ENCODE peak calls at places on chromosomes 1 and 21, in seven cellular contexts. One of them, this sample, is unnamed.
A peak's percentile ranks its signal among the peaks of the same experiment; 100 is the strongest.

GRCh38 chr1:51284487-51284954 is 45.8 kb downstream of the TTC39A start:
- DNase-seq in CD8-positive, alpha-beta T cell: no peak
- DNase-seq in pancreas: peak; percentile 54
- DNase-seq in body of pancreas: peak; percentile 58
- DNase-seq in MM.1S: no peak
- DNase-seq in AG04450: no peak
- DNase-seq in GM12865: peak; percentile 60
- DNase-seq in this sample: peak; percentile 62

GRCh38 chr1:66503841-66504470 is 30.0 kb upstream of the SGIP1 start:
- DNase-seq in CD8-positive, alpha-beta T cell: no peak
- DNase-seq in pancreas: no peak
- DNase-seq in body of pancreas: peak; percentile 21
- DNase-seq in MM.1S: peak; percentile 61
- DNase-seq in AG04450: no peak
- DNase-seq in GM12865: peak; percentile 66
- DNase-seq in this sample: peak; percentile 29

GRCh38 chr21:39313042-39313456 is 383 bp downstream of the BRWD1 start:
- DNase-seq in CD8-positive, alpha-beta T cell: no peak
- DNase-seq in pancreas: peak; percentile 31
- DNase-seq in body of pancreas: peak; percentile 45
- DNase-seq in MM.1S: no peak
- DNase-seq in AG04450: no peak
- DNase-seq in GM12865: peak; percentile 31
- DNase-seq in this sample: peak; percentile 43

GRCh38 chr1:231603598-231604275 is 22.9 kb upstream of the DISC1 start:
- DNase-seq in CD8-positive, alpha-beta T cell: peak; percentile 66
- DNase-seq in pancreas: peak; percentile 5
- DNase-seq in body of pancreas: peak; percentile 27
- DNase-seq in MM.1S: peak; percentile 84
- DNase-seq in AG04450: no peak
- DNase-seq in GM12865: peak; percentile 58
- DNase-seq in this sample: peak; percentile 43

GRCh38 chr21:43359081-43359822 is 67.7 kb downstream of the SIK1 start:
- DNase-seq in CD8-positive, alpha-beta T cell: no peak
- DNase-seq in pancreas: no peak
- DNase-seq in body of pancreas: no peak
- DNase-seq in MM.1S: no peak
- DNase-seq in AG04450: no peak
- DNase-seq in GM12865: no peak
- DNase-seq in this sample: no peak

GRCh38 chr1:13949571-13949970 is 249.6 kb downstream of the PRDM2 start:
- DNase-seq in CD8-positive, alpha-beta T cell: no peak
- DNase-seq in pancreas: no peak
- DNase-seq in body of pancreas: no peak
- DNase-seq in MM.1S: no peak
- DNase-seq in AG04450: no peak
- DNase-seq in GM12865: no peak
- DNase-seq in this sample: no peak

GRCh38 chr1:22784317-22784716 is 73.7 kb downstream of the EPHB2 start:
- DNase-seq in CD8-positive, alpha-beta T cell: no peak
- DNase-seq in pancreas: no peak
- DNase-seq in body of pancreas: no peak
- DNase-seq in MM.1S: no peak
- DNase-seq in AG04450: no peak
- DNase-seq in GM12865: no peak
- DNase-seq in this sample: no peak

GRCh38 chr1:118960026-118960561 is 28.0 kb downstream of the TBX15 start:
- DNase-seq in CD8-positive, alpha-beta T cell: no peak
- DNase-seq in pancreas: no peak
- DNase-seq in body of pancreas: no peak
- DNase-seq in MM.1S: peak; percentile 72
- DNase-seq in AG04450: no peak
- DNase-seq in GM12865: peak; percentile 60
- DNase-seq in this sample: no peak

GRCh38 chr1:85936057-85936456 is 220.5 kb downstream of the COL24A1 start:
- DNase-seq in CD8-positive, alpha-beta T cell: no peak
- DNase-seq in pancreas: no peak
- DNase-seq in body of pancreas: no peak
- DNase-seq in MM.1S: no peak
- DNase-seq in AG04450: no peak
- DNase-seq in GM12865: no peak
- DNase-seq in this sample: no peak

GRCh38 chr1:33640114-33640660 is 167.7 kb downstream of the ZSCAN20 start:
- DNase-seq in CD8-positive, alpha-beta T cell: peak; percentile 5
- DNase-seq in pancreas: no peak
- DNase-seq in body of pancreas: no peak
- DNase-seq in MM.1S: no peak
- DNase-seq in AG04450: peak; percentile 53
- DNase-seq in GM12865: no peak
- DNase-seq in this sample: no peak

GRCh38 chr1:57188169-57188568 is 222.4 kb upstream of the C8B start:
- DNase-seq in CD8-positive, alpha-beta T cell: no peak
- DNase-seq in pancreas: no peak
- DNase-seq in body of pancreas: no peak
- DNase-seq in MM.1S: no peak
- DNase-seq in AG04450: no peak
- DNase-seq in GM12865: no peak
- DNase-seq in this sample: no peak

GRCh38 chr1:189803364-189803763 is 674.3 kb downstream of the BRINP3 start:
- DNase-seq in CD8-positive, alpha-beta T cell: no peak
- DNase-seq in pancreas: no peak
- DNase-seq in body of pancreas: no peak
- DNase-seq in MM.1S: no peak
- DNase-seq in AG04450: no peak
- DNase-seq in GM12865: no peak
- DNase-seq in this sample: no peak

GRCh38 chr21:42852925-42853570 is 26.3 kb downstream of the WDR4 start:
- DNase-seq in CD8-positive, alpha-beta T cell: no peak
- DNase-seq in pancreas: no peak
- DNase-seq in body of pancreas: no peak
- DNase-seq in MM.1S: no peak
- DNase-seq in AG04450: no peak
- DNase-seq in GM12865: no peak
- DNase-seq in this sample: no peak

GRCh38 chr1:73824065-73824464 is 373.9 kb downstream of the LRRIQ3 start:
- DNase-seq in CD8-positive, alpha-beta T cell: no peak
- DNase-seq in pancreas: no peak
- DNase-seq in body of pancreas: no peak
- DNase-seq in MM.1S: no peak
- DNase-seq in AG04450: no peak
- DNase-seq in GM12865: no peak
- DNase-seq in this sample: no peak

GRCh38 chr1:171126504-171126903 is 35.8 kb downstream of the FMO3 start:
- DNase-seq in CD8-positive, alpha-beta T cell: no peak
- DNase-seq in pancreas: no peak
- DNase-seq in body of pancreas: no peak
- DNase-seq in MM.1S: no peak
- DNase-seq in AG04450: no peak
- DNase-seq in GM12865: no peak
- DNase-seq in this sample: no peak

GRCh38 chr1:119859647-119860046 is 36.7 kb downstream of the ADAM30 start:
- DNase-seq in CD8-positive, alpha-beta T cell: no peak
- DNase-seq in pancreas: no peak
- DNase-seq in body of pancreas: no peak
- DNase-seq in MM.1S: peak; percentile 69
- DNase-seq in AG04450: peak; percentile 41
- DNase-seq in GM12865: no peak
- DNase-seq in this sample: no peak

GRCh38 chr1:156410238-156410637 is 41.2 kb downstream of the RHBG start:
- DNase-seq in CD8-positive, alpha-beta T cell: no peak
- DNase-seq in pancreas: no peak
- DNase-seq in body of pancreas: no peak
- DNase-seq in MM.1S: no peak
- DNase-seq in AG04450: no peak
- DNase-seq in GM12865: no peak
- DNase-seq in this sample: no peak

GRCh38 chr1:91736999-91737615 is 148.8 kb downstream of the TGFBR3 start:
- DNase-seq in CD8-positive, alpha-beta T cell: no peak
- DNase-seq in pancreas: no peak
- DNase-seq in body of pancreas: no peak
- DNase-seq in MM.1S: no peak
- DNase-seq in AG04450: no peak
- DNase-seq in GM12865: no peak
- DNase-seq in this sample: no peak

GRCh38 chr21:26708223-26708800 is 135.2 kb upstream of the CYYR1 start:
- DNase-seq in CD8-positive, alpha-beta T cell: no peak
- DNase-seq in pancreas: no peak
- DNase-seq in body of pancreas: no peak
- DNase-seq in MM.1S: no peak
- DNase-seq in AG04450: no peak
- DNase-seq in GM12865: no peak
- DNase-seq in this sample: no peak

GRCh38 chr1:156912861-156913808 is 7.3 kb upstream of the LRRC71 start:
- DNase-seq in CD8-positive, alpha-beta T cell: no peak
- DNase-seq in pancreas: no peak
- DNase-seq in body of pancreas: no peak
- DNase-seq in MM.1S: no peak
- DNase-seq in AG04450: no peak
- DNase-seq in GM12865: no peak
- DNase-seq in this sample: no peak

GRCh38 chr1:43267818-43268425 is 1.9 kb upstream of the TMEM125 start:
- DNase-seq in CD8-positive, alpha-beta T cell: peak; percentile 29
- DNase-seq in pancreas: no peak
- DNase-seq in body of pancreas: no peak
- DNase-seq in MM.1S: no peak
- DNase-seq in AG04450: no peak
- DNase-seq in GM12865: no peak
- DNase-seq in this sample: no peak

GRCh38 chr1:234778215-234779159 is 168.5 kb upstream of the IRF2BP2 start:
- DNase-seq in CD8-positive, alpha-beta T cell: no peak
- DNase-seq in pancreas: no peak
- DNase-seq in body of pancreas: no peak
- DNase-seq in MM.1S: no peak
- DNase-seq in AG04450: no peak
- DNase-seq in GM12865: no peak
- DNase-seq in this sample: peak; percentile 31

GRCh38 chr1:181442181-181442525 is 41.2 kb upstream of the CACNA1E start:
- DNase-seq in CD8-positive, alpha-beta T cell: no peak
- DNase-seq in pancreas: no peak
- DNase-seq in body of pancreas: no peak
- DNase-seq in MM.1S: no peak
- DNase-seq in AG04450: no peak
- DNase-seq in GM12865: no peak
- DNase-seq in this sample: no peak

GRCh38 chr1:16114527-16115467 is 41.1 kb downstream of the EPHA2 start:
- DNase-seq in CD8-positive, alpha-beta T cell: no peak
- DNase-seq in pancreas: no peak
- DNase-seq in body of pancreas: no peak
- DNase-seq in MM.1S: no peak
- DNase-seq in AG04450: no peak
- DNase-seq in GM12865: no peak
- DNase-seq in this sample: no peak

GRCh38 chr1:70536708-70537398 is 125.8 kb downstream of the CTH start:
- DNase-seq in CD8-positive, alpha-beta T cell: no peak
- DNase-seq in pancreas: no peak
- DNase-seq in body of pancreas: no peak
- DNase-seq in MM.1S: no peak
- DNase-seq in AG04450: no peak
- DNase-seq in GM12865: no peak
- DNase-seq in this sample: no peak

GRCh38 chr21:41763996-41764395 is 2.9 kb downstream of the RIPK4 start:
- DNase-seq in CD8-positive, alpha-beta T cell: no peak
- DNase-seq in pancreas: no peak
- DNase-seq in body of pancreas: no peak
- DNase-seq in MM.1S: no peak
- DNase-seq in AG04450: no peak
- DNase-seq in GM12865: no peak
- DNase-seq in this sample: peak; percentile 12

GRCh38 chr1:176049582-176049981 is 157.5 kb downstream of the COP1 start:
- DNase-seq in CD8-positive, alpha-beta T cell: no peak
- DNase-seq in pancreas: no peak
- DNase-seq in body of pancreas: no peak
- DNase-seq in MM.1S: no peak
- DNase-seq in AG04450: no peak
- DNase-seq in GM12865: no peak
- DNase-seq in this sample: no peak
- TF ChIP-seq CTCF in CD8-positive, alpha-beta T cell: no peak
- TF ChIP-seq CTCF in pancreas: no peak
- TF ChIP-seq CTCF in body of pancreas: no peak
- TF ChIP-seq CTCF in MM.1S: no peak
- TF ChIP-seq CTCF in AG04450: no peak
- TF ChIP-seq CTCF in GM12865: no peak
- TF ChIP-seq CTCF in this sample: no peak

DNA sequence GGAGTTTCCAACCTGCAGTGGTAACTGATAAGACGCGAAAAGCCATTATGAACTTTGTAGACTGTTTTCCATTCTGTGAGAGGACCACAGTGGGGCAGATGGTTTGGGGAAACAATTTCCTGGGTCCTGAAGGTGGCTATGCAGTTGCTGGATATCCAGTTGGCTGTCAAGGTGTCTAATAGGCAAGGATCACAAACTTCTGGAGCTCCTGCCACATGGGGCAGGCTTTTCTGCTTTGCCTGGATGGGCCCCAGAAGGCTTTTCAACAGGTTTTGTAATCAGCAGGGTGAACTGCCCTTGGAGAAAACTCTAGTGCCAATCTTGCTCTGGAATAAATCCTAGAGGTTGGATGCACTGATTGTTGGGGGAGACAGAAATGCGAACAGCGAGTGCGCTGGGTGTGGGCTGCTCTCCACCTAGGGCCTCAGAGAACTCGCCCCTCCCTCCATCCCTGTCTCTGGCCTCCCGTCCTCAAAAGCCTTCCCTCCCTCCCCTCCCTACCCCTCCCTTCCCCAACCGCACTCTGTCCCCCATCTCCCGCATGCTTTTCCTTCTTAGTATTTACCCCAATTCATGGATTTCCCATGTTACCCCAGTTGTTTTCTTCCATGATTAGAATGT is 210.3 kb upstream of the USP24 start:
- DNase-seq in CD8-positive, alpha-beta T cell: no peak
- DNase-seq in pancreas: no peak
- DNase-seq in body of pancreas: no peak
- DNase-seq in MM.1S: no peak
- DNase-seq in AG04450: no peak
- DNase-seq in GM12865: no peak
- DNase-seq in this sample: no peak
- TF ChIP-seq CTCF in CD8-positive, alpha-beta T cell: no peak
- TF ChIP-seq CTCF in pancreas: no peak
- TF ChIP-seq CTCF in body of pancreas: no peak
- TF ChIP-seq CTCF in MM.1S: no peak
- TF ChIP-seq CTCF in AG04450: no peak
- TF ChIP-seq CTCF in GM12865: no peak
- TF ChIP-seq CTCF in this sample: no peak

DNA sequence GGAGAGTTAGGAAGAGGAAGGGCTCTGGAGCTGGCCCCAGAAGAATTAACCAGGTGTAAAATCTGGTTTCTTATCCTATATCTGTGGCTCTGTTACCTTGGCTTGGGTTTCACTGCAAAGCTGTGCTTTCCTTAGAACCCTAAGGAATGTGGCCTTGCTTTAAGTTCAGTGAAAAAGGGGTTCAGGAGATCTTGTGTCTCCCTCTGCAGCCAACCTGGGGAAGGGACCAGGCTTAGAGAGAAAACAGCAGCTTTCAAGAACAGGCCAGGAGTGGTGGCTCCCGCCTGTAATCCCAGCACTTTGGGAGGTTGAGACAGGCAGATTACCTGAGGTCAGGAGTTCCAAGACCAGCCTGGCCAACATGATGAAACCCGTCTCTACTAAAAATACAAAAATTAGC is 16.1 kb upstream of the MYCL start:
- DNase-seq in CD8-positive, alpha-beta T cell: no peak
- DNase-seq in pancreas: no peak
- DNase-seq in body of pancreas: no peak
- DNase-seq in MM.1S: no peak
- DNase-seq in AG04450: no peak
- DNase-seq in GM12865: no peak
- DNase-seq in this sample: no peak
- TF ChIP-seq CTCF in CD8-positive, alpha-beta T cell: no peak
- TF ChIP-seq CTCF in pancreas: no peak
- TF ChIP-seq CTCF in body of pancreas: no peak
- TF ChIP-seq CTCF in MM.1S: no peak
- TF ChIP-seq CTCF in AG04450: peak; percentile 45
- TF ChIP-seq CTCF in GM12865: no peak
- TF ChIP-seq CTCF in this sample: no peak

GRCh38 chr1:110548381-110548780 is 29.4 kb upstream of the KCNA10 start:
- DNase-seq in CD8-positive, alpha-beta T cell: no peak
- DNase-seq in pancreas: no peak
- DNase-seq in body of pancreas: peak; percentile 21
- DNase-seq in MM.1S: no peak
- DNase-seq in AG04450: no peak
- DNase-seq in GM12865: peak; percentile 31
- DNase-seq in this sample: peak; percentile 31
- TF ChIP-seq CTCF in CD8-positive, alpha-beta T cell: no peak
- TF ChIP-seq CTCF in pancreas: peak; percentile 31
- TF ChIP-seq CTCF in body of pancreas: peak; percentile 48
- TF ChIP-seq CTCF in MM.1S: peak; percentile 30
- TF ChIP-seq CTCF in AG04450: peak; percentile 44
- TF ChIP-seq CTCF in GM12865: peak; percentile 50
- TF ChIP-seq CTCF in this sample: peak; percentile 25

This sample was measured in GM13977.